ENCODE peak calls at places on chromosomes 13 and 19, in ten cellular contexts. X is osteocyte, N is RWPE2, U is MCF 10A, H is nephron progenitor cell, D is adrenal gland, M is PC-9, R is activated B cell treated with CpG ODN at 0.5 μM for 24 hours, J is fibroblast of pulmonary artery, A is lower lobe of right lung. V is an unnamed sample.

GRCh38 chr13:102286326-102286725 is 115.5 kb downstream of the FGF14 start:
- DNase-seq in U (peak; percentile 90), J (peak; percentile 65), D (no peak), M (peak; percentile 68), N (no peak), H (no peak), R (no peak), X (no peak), A (no peak), V (no peak)

GRCh38 chr19:44176590-44176989 is 11.7 kb downstream of the ZNF226 start:
- DNase-seq in R (no peak), U (no peak), A (no peak), X (no peak), M (no peak), D (no peak), N (no peak), H (no peak), J (no peak), V (no peak)

GRCh38 chr13:38202730-38203129 is 146.9 kb upstream of the UFM1 start:
- DNase-seq in A (no peak), R (no peak), U (peak; percentile 75), X (no peak), J (peak; percentile 13), H (no peak), N (no peak), D (no peak), M (no peak), V (no peak)

GRCh38 chr13:48265217-48265815 is 32.3 kb downstream of the ITM2B start:
- DNase-seq in M (no peak), J (no peak), A (no peak), H (no peak), D (no peak), R (peak; percentile 23), N (no peak), X (no peak), U (no peak), V (no peak)

GRCh38 chr13:100694722-100695644 is 20.4 kb upstream of the TMTC4 start:
- DNase-seq in H (peak; percentile 48), D (peak; percentile 89), U (peak; percentile 28), R (no peak), A (no peak), X (no peak), N (no peak), M (no peak), J (peak; percentile 93), V (no peak)

GRCh38 chr19:6626764-6627163 is 35.8 kb upstream of the CD70 start:
- DNase-seq in N (no peak), U (no peak), M (no peak), X (no peak), D (no peak), R (no peak), J (no peak), A (no peak), H (no peak), V (no peak)

GRCh38 chr13:19085258-19085657 is 96.4 kb downstream of the TUBA3C start:
- DNase-seq in A (peak; percentile 21), J (no peak), X (no peak), U (no peak), D (no peak), N (no peak), R (no peak), H (no peak), M (no peak), V (no peak)

GRCh38 chr19:10662384-10663251 is 8.5 kb downstream of the ILF3 start:
- DNase-seq in J (peak; percentile 63), N (no peak), M (no peak), X (no peak), D (no peak), R (no peak), U (no peak), A (no peak), H (no peak), V (no peak)

GRCh38 chr19:40467007-40467565 is 285 bp downstream of the SPTBN4 start:
- DNase-seq in H (peak; percentile 44), J (no peak), U (no peak), A (peak; percentile 50), R (no peak), N (no peak), X (no peak), D (no peak), M (no peak), V (no peak)

GRCh38 chr13:28337196-28338045 is 157.5 kb downstream of the FLT1 start:
- DNase-seq in J (peak; percentile 86), X (no peak), N (no peak), D (no peak), H (no peak), U (peak; percentile 57), M (no peak), R (no peak), A (no peak), V (no peak)

GRCh38 chr19:48513289-48514122 is 1.9 kb upstream of the LMTK3 start:
- DNase-seq in J (peak; percentile 72), H (peak; percentile 72), D (peak; percentile 65), N (peak; percentile 80), A (peak; percentile 80), U (peak; percentile 78), R (peak; percentile 51), M (peak; percentile 68), X (no peak), V (no peak)

GRCh38 chr13:76976488-76976887 is 15.4 kb upstream of the CLN5 start:
- DNase-seq in M (peak; percentile 78), J (no peak), A (no peak), D (no peak), N (no peak), X (no peak), R (no peak), H (no peak), U (peak; percentile 74), V (no peak)

DNA sequence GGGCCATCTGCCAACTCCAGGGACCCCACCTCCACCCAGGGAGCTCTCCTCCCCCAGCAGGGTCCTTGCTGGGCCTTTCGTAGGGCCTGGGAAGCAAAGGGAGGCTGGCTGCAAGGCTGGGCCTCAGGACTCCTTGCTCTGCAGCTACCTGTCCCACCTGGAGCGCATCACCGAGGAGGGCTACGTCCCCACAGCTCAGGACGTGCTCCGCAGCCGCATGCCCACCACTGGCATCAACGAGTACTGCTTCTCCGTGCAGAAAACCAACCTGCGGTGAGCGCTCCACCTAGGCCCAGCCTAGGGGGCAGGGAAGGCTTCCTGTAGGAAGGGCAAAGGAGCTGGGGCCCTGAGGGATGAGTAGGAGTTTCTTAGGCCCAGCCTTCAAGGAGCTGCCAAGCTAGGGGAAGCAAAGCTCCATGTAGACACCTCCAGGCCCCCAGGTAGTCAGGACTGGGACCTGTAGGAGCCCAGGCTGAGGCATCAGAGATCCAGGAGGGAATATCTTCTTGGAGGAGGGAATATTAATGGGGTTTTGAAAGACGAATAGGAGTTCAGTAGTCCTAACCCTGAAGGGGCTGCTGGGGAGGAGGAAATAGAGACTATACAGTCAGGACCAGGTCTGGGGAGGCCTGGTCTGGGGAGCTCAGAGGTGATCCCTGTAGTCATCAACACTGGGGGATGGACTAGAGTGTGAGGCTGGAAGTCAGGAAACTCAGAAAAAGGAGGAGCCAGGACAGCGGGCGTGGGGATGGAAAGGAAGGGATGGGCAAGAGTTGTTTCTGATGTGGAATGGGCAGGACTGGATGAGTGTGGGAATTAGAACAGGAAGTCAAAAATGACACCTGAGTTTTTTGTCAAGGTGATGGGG is 16.0 kb downstream of the GNA15 start:
- DNase-seq in R (no peak), A (no peak), H (no peak), N (no peak), U (no peak), J (peak; percentile 39), D (no peak), M (no peak), X (no peak), V (no peak)
- TF ChIP-seq CTCF in R (no peak), A (no peak), H (no peak), N (no peak), U (no peak), J (no peak), D (no peak), M (no peak), X (no peak), V (no peak)

DNA sequence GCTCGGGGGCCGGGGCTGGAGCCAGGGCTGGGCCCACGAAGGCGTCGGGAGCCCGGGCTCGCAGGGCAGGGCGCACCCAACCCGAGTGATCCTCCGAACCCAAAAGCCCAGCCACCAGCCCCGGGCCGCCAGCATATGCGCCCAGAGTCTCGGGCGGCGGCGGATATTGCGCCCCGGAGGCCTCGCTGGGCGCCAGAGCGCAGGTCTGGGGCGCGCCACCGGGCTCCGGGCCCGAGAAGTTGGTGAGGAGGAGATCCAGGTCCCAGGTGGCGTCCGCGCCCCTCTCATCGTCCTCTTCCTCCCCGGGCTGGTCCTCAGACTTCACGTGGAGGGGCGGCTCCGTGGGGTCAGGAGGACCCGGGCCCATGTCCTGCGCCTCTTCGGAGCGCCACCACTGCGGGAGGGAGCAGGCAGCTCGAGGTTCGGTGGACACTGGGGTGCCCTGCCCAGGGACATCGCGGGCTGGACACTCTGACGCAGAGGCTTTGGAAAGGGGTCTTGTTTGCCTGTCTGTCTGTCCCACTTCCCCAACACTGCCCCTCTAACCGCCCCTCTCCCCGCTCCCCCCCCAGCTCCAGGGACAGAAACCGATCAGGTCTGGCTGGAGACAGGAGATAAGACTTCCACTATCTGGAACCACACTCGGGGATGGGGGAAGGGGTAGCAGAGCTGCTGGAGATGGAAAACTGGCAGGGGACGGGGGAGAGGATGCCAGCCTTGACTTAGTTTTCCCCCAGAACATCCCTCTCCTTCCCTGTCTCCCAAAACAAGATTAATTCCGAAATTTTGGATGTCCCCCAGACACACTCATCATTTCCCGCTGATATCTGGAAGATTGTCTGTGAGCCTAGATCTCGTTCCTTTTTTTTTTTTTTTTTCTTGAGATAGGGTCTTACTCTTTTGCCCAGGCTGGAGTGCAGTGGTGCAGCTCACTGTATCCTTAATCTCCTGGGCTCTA is 973 bp downstream of the KLF1 start:
- DNase-seq in R (no peak), X (no peak), J (no peak), H (no peak), D (peak; percentile 26), M (peak; percentile 30), N (no peak), A (no peak), U (no peak), V (no peak)
- TF ChIP-seq CTCF in R (no peak), X (no peak), J (no peak), H (no peak), D (no peak), M (peak; percentile 22), N (peak; percentile 43), A (no peak), U (no peak), V (no peak)

DNA sequence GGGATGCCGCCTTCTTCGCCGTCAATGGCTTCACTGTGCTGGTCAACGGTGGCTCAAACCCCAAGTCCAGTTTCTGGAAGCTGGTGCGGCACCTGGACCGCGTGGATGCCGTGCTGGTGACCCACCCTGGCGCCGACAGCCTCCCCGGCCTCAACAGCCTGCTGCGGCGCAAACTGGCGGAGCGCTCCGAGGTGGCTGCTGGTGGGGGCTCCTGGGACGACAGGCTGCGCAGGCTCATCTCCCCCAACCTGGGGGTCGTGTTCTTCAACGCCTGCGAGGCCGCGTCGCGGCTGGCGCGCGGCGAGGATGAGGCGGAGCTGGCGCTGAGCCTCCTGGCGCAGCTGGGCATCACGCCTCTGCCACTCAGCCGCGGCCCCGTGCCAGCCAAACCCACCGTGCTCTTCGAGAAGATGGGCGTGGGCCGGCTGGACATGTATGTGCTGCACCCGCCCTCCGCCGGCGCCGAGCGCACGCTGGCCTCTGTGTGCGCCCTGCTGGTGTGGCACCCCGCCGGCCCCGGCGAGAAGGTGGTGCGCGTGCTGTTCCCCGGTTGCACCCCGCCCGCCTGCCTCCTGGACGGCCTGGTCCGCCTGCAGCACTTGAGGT is 7.0 kb downstream of the MAP1S start:
- DNase-seq in N (no peak), X (no peak), M (no peak), D (no peak), A (no peak), R (no peak), J (no peak), U (no peak), H (no peak), V (no peak)
- TF ChIP-seq CTCF in N (no peak), X (no peak), M (no peak), D (no peak), A (no peak), R (no peak), J (no peak), U (no peak), H (no peak), V (no peak)

GRCh38 chr19:12937243-12938053 is 961 bp upstream of the CALR start:
- DNase-seq in R (no peak), X (no peak), N (no peak), J (no peak), U (no peak), M (peak; percentile 49), A (no peak), D (peak; percentile 47), H (no peak), V (no peak)
- TF ChIP-seq CTCF in R (no peak), X (no peak), N (no peak), J (no peak), U (no peak), M (no peak), A (no peak), D (no peak), H (no peak), V (no peak)